ENCODE peak calls at places on chromosomes 13 and 19, in five cellular contexts. One of them, this sample, is unnamed.

GRCh38 chr19:16358456-16358855 is 33.8 kb downstream of the KLF2 start:
- DNase-seq in WERI-Rb-1: no peak
- DNase-seq in heart left ventricle: peak; percentile 37
- DNase-seq in Peyer's patch: no peak
- DNase-seq in AG10803: no peak
- DNase-seq in this sample: no peak

GRCh38 chr13:98476538-98476966 is 100.4 kb downstream of the STK24 start:
- DNase-seq in WERI-Rb-1: no peak
- DNase-seq in heart left ventricle: peak; percentile 79
- DNase-seq in Peyer's patch: peak; percentile 89
- DNase-seq in AG10803: peak; percentile 95
- DNase-seq in this sample: peak; percentile 92

GRCh38 chr19:10271543-10272086 is 695 bp downstream of the ICAM1 start:
- DNase-seq in WERI-Rb-1: no peak
- DNase-seq in heart left ventricle: no peak
- DNase-seq in Peyer's patch: peak; percentile 75
- DNase-seq in AG10803: no peak
- DNase-seq in this sample: no peak

GRCh38 chr19:3687774-3688706 is 12.2 kb downstream of the PIP5K1C start:
- DNase-seq in WERI-Rb-1: no peak
- DNase-seq in heart left ventricle: no peak
- DNase-seq in Peyer's patch: peak; percentile 62
- DNase-seq in AG10803: no peak
- DNase-seq in this sample: no peak

GRCh38 chr13:94590744-94591143 is 5.2 kb downstream of the TGDS start:
- DNase-seq in WERI-Rb-1: no peak
- DNase-seq in heart left ventricle: no peak
- DNase-seq in Peyer's patch: no peak
- DNase-seq in AG10803: no peak
- DNase-seq in this sample: no peak

GRCh38 chr19:57903298-57904174 is 12.9 kb downstream of the ZNF417 start:
- DNase-seq in WERI-Rb-1: no peak
- DNase-seq in heart left ventricle: no peak
- DNase-seq in Peyer's patch: no peak
- DNase-seq in AG10803: peak; percentile 74
- DNase-seq in this sample: peak; percentile 13

GRCh38 chr13:23634897-23635296 is 64.7 kb downstream of the TNFRSF19 start:
- DNase-seq in WERI-Rb-1: no peak
- DNase-seq in heart left ventricle: no peak
- DNase-seq in Peyer's patch: no peak
- DNase-seq in AG10803: no peak
- DNase-seq in this sample: no peak

GRCh38 chr19:56162258-56162657 is 13.6 kb upstream of the GALP start:
- DNase-seq in WERI-Rb-1: no peak
- DNase-seq in heart left ventricle: no peak
- DNase-seq in Peyer's patch: no peak
- DNase-seq in AG10803: no peak
- DNase-seq in this sample: no peak

GRCh38 chr19:8456064-8456463 is 11.3 kb downstream of the HNRNPM start:
- DNase-seq in WERI-Rb-1: peak; percentile 18
- DNase-seq in heart left ventricle: no peak
- DNase-seq in Peyer's patch: no peak
- DNase-seq in AG10803: no peak
- DNase-seq in this sample: peak; percentile 42

GRCh38 chr13:36418022-36418805 is 14.1 kb upstream of the CCNA1 start:
- DNase-seq in WERI-Rb-1: no peak
- DNase-seq in heart left ventricle: no peak
- DNase-seq in Peyer's patch: no peak
- DNase-seq in AG10803: peak; percentile 17
- DNase-seq in this sample: peak; percentile 56

GRCh38 chr13:81686877-81687276 is 1346.0 kb upstream of the SPRY2 start:
- DNase-seq in WERI-Rb-1: no peak
- DNase-seq in heart left ventricle: no peak
- DNase-seq in Peyer's patch: no peak
- DNase-seq in AG10803: no peak
- DNase-seq in this sample: peak; percentile 1

GRCh38 chr13:70098669-70099068 is 9.0 kb upstream of the ATXN8OS start:
- DNase-seq in WERI-Rb-1: no peak
- DNase-seq in heart left ventricle: no peak
- DNase-seq in Peyer's patch: no peak
- DNase-seq in AG10803: no peak
- DNase-seq in this sample: no peak

GRCh38 chr19:14343286-14343685 is 38.0 kb upstream of the ADGRE5 start:
- DNase-seq in WERI-Rb-1: no peak
- DNase-seq in heart left ventricle: no peak
- DNase-seq in Peyer's patch: no peak
- DNase-seq in AG10803: no peak
- DNase-seq in this sample: no peak

GRCh38 chr13:40585911-40586471 is 80.5 kb downstream of the FOXO1 start:
- DNase-seq in WERI-Rb-1: no peak
- DNase-seq in heart left ventricle: no peak
- DNase-seq in Peyer's patch: no peak
- DNase-seq in AG10803: peak; percentile 4
- DNase-seq in this sample: peak; percentile 54

GRCh38 chr13:74931698-74932433 is 550.1 kb downstream of the TBC1D4 start:
- DNase-seq in WERI-Rb-1: no peak
- DNase-seq in heart left ventricle: no peak
- DNase-seq in Peyer's patch: no peak
- DNase-seq in AG10803: peak; percentile 18
- DNase-seq in this sample: peak; percentile 29

GRCh38 chr13:23705578-23705977 is 135.4 kb downstream of the TNFRSF19 start:
- DNase-seq in WERI-Rb-1: no peak
- DNase-seq in heart left ventricle: no peak
- DNase-seq in Peyer's patch: no peak
- DNase-seq in AG10803: peak; percentile 43
- DNase-seq in this sample: peak; percentile 59

GRCh38 chr13:30124131-30124768 is 183.1 kb downstream of the KATNAL1 start:
- DNase-seq in WERI-Rb-1: no peak
- DNase-seq in heart left ventricle: no peak
- DNase-seq in Peyer's patch: no peak
- DNase-seq in AG10803: no peak
- DNase-seq in this sample: no peak

GRCh38 chr13:33129094-33129832 is 113.0 kb downstream of the KL start:
- DNase-seq in WERI-Rb-1: no peak
- DNase-seq in heart left ventricle: peak; percentile 77
- DNase-seq in Peyer's patch: no peak
- DNase-seq in AG10803: no peak
- DNase-seq in this sample: no peak

GRCh38 chr13:110396476-110396875 is 89.4 kb downstream of the COL4A2 start:
- DNase-seq in WERI-Rb-1: no peak
- DNase-seq in heart left ventricle: no peak
- DNase-seq in Peyer's patch: no peak
- DNase-seq in AG10803: no peak
- DNase-seq in this sample: no peak

GRCh38 chr13:24680258-24680920 is at the start of gene ATP12A:
- DNase-seq in WERI-Rb-1: peak; percentile 58
- DNase-seq in heart left ventricle: no peak
- DNase-seq in Peyer's patch: no peak
- DNase-seq in AG10803: no peak
- DNase-seq in this sample: no peak

GRCh38 chr13:26299168-26299788 is 45.3 kb downstream of the CDK8 start:
- DNase-seq in WERI-Rb-1: no peak
- DNase-seq in heart left ventricle: no peak
- DNase-seq in Peyer's patch: no peak
- DNase-seq in AG10803: no peak
- DNase-seq in this sample: no peak

GRCh38 chr19:19575411-19575810 is 37.3 kb downstream of the CILP2 start:
- DNase-seq in WERI-Rb-1: no peak
- DNase-seq in heart left ventricle: no peak
- DNase-seq in Peyer's patch: no peak
- DNase-seq in AG10803: no peak
- DNase-seq in this sample: no peak

GRCh38 chr13:50171585-50172282 is 156.5 kb downstream of the KCNRG start:
- DNase-seq in WERI-Rb-1: no peak
- DNase-seq in heart left ventricle: no peak
- DNase-seq in Peyer's patch: no peak
- DNase-seq in AG10803: peak; percentile 58
- DNase-seq in this sample: no peak

GRCh38 chr13:45040626-45041025 is 51.3 kb downstream of the GPALPP1 start:
- DNase-seq in WERI-Rb-1: no peak
- DNase-seq in heart left ventricle: no peak
- DNase-seq in Peyer's patch: no peak
- DNase-seq in AG10803: peak; percentile 9
- DNase-seq in this sample: no peak

GRCh38 chr13:21297914-21298831 is 121.7 kb downstream of the MRPL57 start:
- DNase-seq in WERI-Rb-1: peak; percentile 93
- DNase-seq in heart left ventricle: peak; percentile 91
- DNase-seq in Peyer's patch: peak; percentile 79
- DNase-seq in AG10803: peak; percentile 85
- DNase-seq in this sample: peak; percentile 89

GRCh38 chr19:3176715-3177501 is 1.7 kb upstream of the S1PR4 start:
- DNase-seq in WERI-Rb-1: no peak
- DNase-seq in heart left ventricle: no peak
- DNase-seq in Peyer's patch: peak; percentile 32
- DNase-seq in AG10803: peak; percentile 63
- DNase-seq in this sample: peak; percentile 43

GRCh38 chr13:73073050-73073449 is 14.2 kb downstream of the KLF5 start:
- DNase-seq in WERI-Rb-1: no peak
- DNase-seq in heart left ventricle: no peak
- DNase-seq in Peyer's patch: no peak
- DNase-seq in AG10803: no peak
- DNase-seq in this sample: no peak
- H3K4me3 ChIP-seq in WERI-Rb-1: no peak overlapping the region
- H3K4me3 ChIP-seq in heart left ventricle: no peak overlapping the region
- H3K4me3 ChIP-seq in Peyer's patch: peak overlapping the region; percentile 35
- H3K4me3 ChIP-seq in AG10803: no peak overlapping the region
- H3K4me3 ChIP-seq in this sample: no peak overlapping the region

GRCh38 chr19:5150902-5151741 is 182.2 kb downstream of the KDM4B start:
- DNase-seq in WERI-Rb-1: peak; percentile 70
- DNase-seq in heart left ventricle: peak; percentile 55
- DNase-seq in Peyer's patch: no peak
- DNase-seq in AG10803: no peak
- DNase-seq in this sample: no peak
- TF ChIP-seq CTCF in WERI-Rb-1: peak; percentile 44
- TF ChIP-seq CTCF in heart left ventricle: no peak
- TF ChIP-seq CTCF in Peyer's patch: no peak
- TF ChIP-seq CTCF in AG10803: no peak
- TF ChIP-seq CTCF in this sample: no peak

DNA sequence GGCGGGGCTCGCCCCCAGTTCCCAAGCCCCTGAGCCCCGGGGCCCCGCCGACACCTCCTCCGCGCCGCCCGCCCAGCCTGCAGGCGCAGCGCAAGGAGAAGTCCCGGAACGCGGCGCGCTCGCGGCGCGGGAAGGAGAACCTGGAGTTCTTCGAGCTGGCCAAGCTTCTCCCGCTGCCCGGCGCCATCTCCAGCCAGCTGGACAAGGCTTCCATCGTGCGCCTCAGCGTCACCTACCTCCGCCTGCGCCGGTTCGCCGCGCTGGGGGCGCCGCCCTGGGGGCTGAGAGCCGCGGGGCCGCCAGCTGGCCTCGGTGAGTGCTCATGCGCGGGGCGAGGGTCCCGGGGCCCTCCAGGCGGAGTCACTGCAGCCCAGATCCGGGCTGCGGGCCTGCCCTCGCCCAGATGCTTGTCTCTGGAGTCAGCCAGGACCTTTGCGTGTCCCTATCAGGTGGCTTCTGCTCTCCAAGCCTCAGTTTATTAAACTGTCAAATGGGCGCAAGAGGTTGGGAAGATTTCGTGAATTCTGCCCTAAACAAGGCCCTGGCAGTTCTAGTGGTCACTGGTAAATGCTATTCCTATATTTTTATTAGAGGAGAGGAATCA is 2.0 kb downstream of the NPAS1 start:
- DNase-seq in WERI-Rb-1: peak; percentile 26
- DNase-seq in heart left ventricle: no peak
- DNase-seq in Peyer's patch: no peak
- DNase-seq in AG10803: peak; percentile 11
- DNase-seq in this sample: no peak
- H3K4me3 ChIP-seq in WERI-Rb-1: no peak overlapping the region
- H3K4me3 ChIP-seq in heart left ventricle: peak overlapping the region; percentile 8
- H3K4me3 ChIP-seq in Peyer's patch: no peak overlapping the region
- H3K4me3 ChIP-seq in AG10803: peak overlapping the region; percentile 57
- H3K4me3 ChIP-seq in this sample: peak overlapping the region; percentile 20

DNA sequence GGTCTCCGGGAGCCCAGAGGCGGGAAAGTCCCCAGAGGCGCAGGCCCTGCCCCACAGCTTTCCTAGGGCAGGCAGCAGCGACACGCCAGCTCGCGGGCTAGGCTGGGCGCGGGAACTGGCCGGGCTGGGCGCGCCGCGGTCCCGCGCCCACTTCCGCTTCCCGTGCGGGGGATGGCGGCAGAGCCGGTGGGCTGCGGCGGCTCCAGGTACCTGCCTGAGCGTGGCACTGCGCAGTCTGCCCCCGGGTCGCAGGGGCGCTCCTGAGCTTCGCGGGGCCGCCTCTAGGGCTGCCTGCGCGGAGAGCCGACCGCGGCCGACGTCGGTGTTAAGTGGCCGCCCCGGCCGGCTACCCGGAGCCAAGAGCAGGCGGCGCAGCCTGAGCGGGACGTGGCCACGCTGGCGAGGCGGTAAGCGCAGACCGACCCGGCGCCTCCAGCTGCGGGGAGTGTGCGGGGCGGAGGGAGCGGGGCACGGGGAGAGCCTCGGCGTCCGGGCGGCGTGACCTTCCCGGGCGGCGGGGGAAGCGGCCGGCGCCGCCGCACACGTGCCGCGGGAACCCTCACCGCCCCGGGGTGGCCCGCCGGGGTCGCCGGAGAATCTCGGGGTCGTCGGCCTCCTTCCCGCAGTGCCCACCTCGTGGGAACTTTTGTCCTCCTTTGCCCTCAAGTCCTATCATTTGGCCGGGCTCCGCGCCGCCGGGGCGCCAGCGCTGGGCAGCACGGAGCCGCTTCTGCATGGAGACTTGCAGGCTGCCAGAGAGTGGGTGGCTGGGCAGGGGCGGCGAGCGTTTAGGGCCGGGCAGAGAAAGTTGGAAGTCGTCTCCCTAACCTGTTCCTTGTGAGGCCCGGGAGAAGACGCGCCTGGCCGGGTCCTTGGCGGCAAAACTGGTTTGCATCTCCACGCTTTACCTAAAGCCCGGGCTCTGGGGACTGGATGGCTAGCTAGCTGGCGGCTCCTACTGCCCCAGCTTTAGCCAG is 31.4 kb upstream of the MPHOSPH8 start:
- DNase-seq in WERI-Rb-1: peak; percentile 78
- DNase-seq in heart left ventricle: peak; percentile 70
- DNase-seq in Peyer's patch: no peak
- DNase-seq in AG10803: peak; percentile 27
- DNase-seq in this sample: peak; percentile 72
- TF ChIP-seq CTCF in WERI-Rb-1: peak; percentile 46
- TF ChIP-seq CTCF in heart left ventricle: no peak
- TF ChIP-seq CTCF in Peyer's patch: peak; percentile 28
- TF ChIP-seq CTCF in AG10803: peak; percentile 4
- TF ChIP-seq CTCF in this sample: no peak

DNA sequence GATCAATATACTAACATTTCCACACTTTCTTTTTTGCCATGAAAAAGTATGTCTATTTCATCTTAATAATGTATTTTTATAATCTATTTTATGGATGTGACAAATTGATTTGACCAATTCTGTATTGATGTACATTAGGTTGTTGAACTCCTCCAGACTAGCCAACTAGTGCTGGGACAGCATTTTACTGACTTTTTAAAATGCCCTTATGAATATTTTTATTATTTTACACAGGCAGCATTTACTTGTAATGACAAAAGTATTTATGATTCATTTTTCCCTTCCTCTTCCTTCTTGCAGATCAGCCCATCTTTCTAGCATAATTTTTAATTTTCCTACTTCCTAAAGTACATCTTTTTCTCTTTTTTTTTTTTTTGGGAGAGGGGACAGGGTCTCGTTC is 918 bp upstream of the FUZ start:
- DNase-seq in WERI-Rb-1: no peak
- DNase-seq in heart left ventricle: no peak
- DNase-seq in Peyer's patch: no peak
- DNase-seq in AG10803: no peak
- DNase-seq in this sample: no peak
- H3K4me3 ChIP-seq in WERI-Rb-1: peak overlapping the region; percentile 95
- H3K4me3 ChIP-seq in heart left ventricle: no peak overlapping the region
- H3K4me3 ChIP-seq in Peyer's patch: peak overlapping the region; percentile 80
- H3K4me3 ChIP-seq in AG10803: peak overlapping the region; percentile 71
- H3K4me3 ChIP-seq in this sample: no peak overlapping the region

GRCh38 chr13:86976521-86977324 is 694.4 kb upstream of the SLITRK5 start:
- DNase-seq in WERI-Rb-1: no peak
- DNase-seq in heart left ventricle: no peak
- DNase-seq in Peyer's patch: no peak
- DNase-seq in AG10803: no peak
- DNase-seq in this sample: no peak
- TF ChIP-seq CTCF in WERI-Rb-1: no peak
- TF ChIP-seq CTCF in heart left ventricle: no peak
- TF ChIP-seq CTCF in Peyer's patch: no peak
- TF ChIP-seq CTCF in AG10803: no peak
- TF ChIP-seq CTCF in this sample: no peak

This sample was measured in foreskin fibroblast.